ENCODE peak calls at places on chromosomes 5 and 9, in eight cellular contexts. One of them, this sample, is unnamed.

GRCh38 chr9:134204041-134204440 is 39.7 kb upstream of the RNU6ATAC start:
- DNase-seq in tibial artery: no peak
- DNase-seq in neuronal stem cell: no peak
- DNase-seq in thoracic aorta: no peak
- DNase-seq in PC-9: no peak
- DNase-seq in uterus: no peak
- DNase-seq in mesenchymal stem cell: no peak
- DNase-seq in transverse colon: no peak
- DNase-seq in this sample: no peak

GRCh38 chr9:91864372-91864771 is 85.7 kb downstream of the ROR2 start:
- DNase-seq in tibial artery: no peak
- DNase-seq in neuronal stem cell: no peak
- DNase-seq in thoracic aorta: no peak
- DNase-seq in PC-9: no peak
- DNase-seq in uterus: no peak
- DNase-seq in mesenchymal stem cell: no peak
- DNase-seq in transverse colon: no peak
- DNase-seq in this sample: no peak

GRCh38 chr5:174542037-174542436 is 182.3 kb upstream of the MSX2 start:
- DNase-seq in tibial artery: no peak
- DNase-seq in neuronal stem cell: no peak
- DNase-seq in thoracic aorta: no peak
- DNase-seq in PC-9: no peak
- DNase-seq in uterus: no peak
- DNase-seq in mesenchymal stem cell: no peak
- DNase-seq in transverse colon: no peak
- DNase-seq in this sample: no peak

GRCh38 chr9:21974542-21975409 is 19.4 kb downstream of the CDKN2A start:
- DNase-seq in tibial artery: no peak
- DNase-seq in neuronal stem cell: peak; percentile 72
- DNase-seq in thoracic aorta: no peak
- DNase-seq in PC-9: peak; percentile 72
- DNase-seq in uterus: no peak
- DNase-seq in mesenchymal stem cell: peak; percentile 58
- DNase-seq in transverse colon: no peak
- DNase-seq in this sample: no peak

GRCh38 chr5:143176048-143176447 is 227.4 kb downstream of the NR3C1 start:
- DNase-seq in tibial artery: no peak
- DNase-seq in neuronal stem cell: no peak
- DNase-seq in thoracic aorta: no peak
- DNase-seq in PC-9: no peak
- DNase-seq in uterus: no peak
- DNase-seq in mesenchymal stem cell: no peak
- DNase-seq in transverse colon: no peak
- DNase-seq in this sample: no peak

GRCh38 chr9:104905931-104906330 is 22.0 kb downstream of the ABCA1 start:
- DNase-seq in tibial artery: no peak
- DNase-seq in neuronal stem cell: no peak
- DNase-seq in thoracic aorta: no peak
- DNase-seq in PC-9: no peak
- DNase-seq in uterus: no peak
- DNase-seq in mesenchymal stem cell: no peak
- DNase-seq in transverse colon: no peak
- DNase-seq in this sample: no peak

GRCh38 chr9:87546704-87547103 is 49.0 kb downstream of the DAPK1 start:
- DNase-seq in tibial artery: no peak
- DNase-seq in neuronal stem cell: no peak
- DNase-seq in thoracic aorta: no peak
- DNase-seq in PC-9: no peak
- DNase-seq in uterus: no peak
- DNase-seq in mesenchymal stem cell: no peak
- DNase-seq in transverse colon: no peak
- DNase-seq in this sample: no peak

GRCh38 chr5:174309131-174309845 is 263.8 kb downstream of the NSG2 start:
- DNase-seq in tibial artery: no peak
- DNase-seq in neuronal stem cell: no peak
- DNase-seq in thoracic aorta: no peak
- DNase-seq in PC-9: no peak
- DNase-seq in uterus: no peak
- DNase-seq in mesenchymal stem cell: no peak
- DNase-seq in transverse colon: no peak
- DNase-seq in this sample: no peak

GRCh38 chr5:168317521-168318147 is 26.2 kb downstream of the WWC1 start:
- DNase-seq in tibial artery: no peak
- DNase-seq in neuronal stem cell: no peak
- DNase-seq in thoracic aorta: no peak
- DNase-seq in PC-9: peak; percentile 96
- DNase-seq in uterus: no peak
- DNase-seq in mesenchymal stem cell: peak; percentile 91
- DNase-seq in transverse colon: no peak
- DNase-seq in this sample: peak; percentile 48

GRCh38 chr5:66655395-66656324 is 59.5 kb downstream of the MAST4 start:
- DNase-seq in tibial artery: no peak
- DNase-seq in neuronal stem cell: no peak
- DNase-seq in thoracic aorta: no peak
- DNase-seq in PC-9: no peak
- DNase-seq in uterus: no peak
- DNase-seq in mesenchymal stem cell: no peak
- DNase-seq in transverse colon: no peak
- DNase-seq in this sample: no peak

GRCh38 chr9:7756088-7756487 is 43.5 kb downstream of the DMAC1 start:
- DNase-seq in tibial artery: no peak
- DNase-seq in neuronal stem cell: no peak
- DNase-seq in thoracic aorta: no peak
- DNase-seq in PC-9: no peak
- DNase-seq in uterus: no peak
- DNase-seq in mesenchymal stem cell: no peak
- DNase-seq in transverse colon: no peak
- DNase-seq in this sample: no peak

DNA sequence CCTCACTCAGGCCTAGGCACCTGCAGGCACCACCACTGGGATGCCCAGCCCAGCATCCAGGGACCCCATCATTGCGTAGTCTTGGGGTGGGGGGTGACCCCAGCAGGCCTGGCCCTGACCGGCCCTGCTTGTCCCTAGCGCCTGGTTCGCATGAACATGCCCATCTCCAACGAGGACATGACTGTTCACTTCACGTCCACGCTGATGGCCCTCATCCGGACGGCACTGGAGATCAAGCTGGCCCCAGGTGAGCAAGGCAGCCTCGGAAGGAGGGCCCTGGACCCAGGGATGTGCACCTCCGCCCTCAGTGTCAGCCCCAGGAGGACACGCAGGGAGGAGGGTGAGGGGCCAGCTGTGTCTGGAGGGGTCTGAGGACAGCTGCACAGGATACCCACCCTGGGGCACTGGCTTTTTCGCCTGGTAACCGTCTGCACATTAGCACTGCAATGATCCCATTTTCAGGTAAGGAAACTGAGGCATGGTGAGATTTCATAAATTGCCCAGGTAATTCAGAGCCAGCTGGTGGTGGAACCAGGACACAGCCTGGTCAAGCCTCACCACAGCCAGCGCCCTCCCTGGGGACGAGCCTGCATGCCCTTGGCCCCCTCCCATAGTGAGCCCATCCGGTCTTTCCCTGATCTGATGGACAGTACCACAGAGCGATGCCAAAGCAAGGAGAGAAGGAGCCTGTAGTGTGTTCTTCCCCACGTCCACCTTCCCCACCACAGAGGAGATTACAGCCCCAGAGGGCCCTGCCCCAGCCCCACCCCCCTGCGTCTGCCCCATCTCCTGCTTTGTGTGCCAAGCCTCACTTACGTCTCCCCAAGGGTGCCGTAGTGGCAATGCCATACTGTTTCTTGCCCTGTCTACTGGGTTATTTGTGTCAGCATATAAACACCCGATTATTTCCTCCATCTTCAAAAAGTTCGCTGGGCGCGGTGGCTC is 228.3 kb downstream of the CACNA1B start:
- DNase-seq in tibial artery: no peak
- DNase-seq in neuronal stem cell: no peak
- DNase-seq in thoracic aorta: no peak
- DNase-seq in PC-9: no peak
- DNase-seq in uterus: no peak
- DNase-seq in mesenchymal stem cell: no peak
- DNase-seq in transverse colon: no peak
- DNase-seq in this sample: peak; percentile 21
- H3K27me3 ChIP-seq in tibial artery: peaks cover 27% of the 10 kb centered on the region
- H3K27me3 ChIP-seq in neuronal stem cell: no peaks in the 10 kb centered on the region
- H3K27me3 ChIP-seq in thoracic aorta: no peaks in the 10 kb centered on the region
- H3K27me3 ChIP-seq in PC-9: peaks cover 88% of the 10 kb centered on the region
- H3K27me3 ChIP-seq in uterus: no peaks in the 10 kb centered on the region
- H3K27me3 ChIP-seq in mesenchymal stem cell: no peaks in the 10 kb centered on the region
- H3K27me3 ChIP-seq in transverse colon: no peaks in the 10 kb centered on the region
- H3K27me3 ChIP-seq in this sample: no peaks in the 10 kb centered on the region

DNA sequence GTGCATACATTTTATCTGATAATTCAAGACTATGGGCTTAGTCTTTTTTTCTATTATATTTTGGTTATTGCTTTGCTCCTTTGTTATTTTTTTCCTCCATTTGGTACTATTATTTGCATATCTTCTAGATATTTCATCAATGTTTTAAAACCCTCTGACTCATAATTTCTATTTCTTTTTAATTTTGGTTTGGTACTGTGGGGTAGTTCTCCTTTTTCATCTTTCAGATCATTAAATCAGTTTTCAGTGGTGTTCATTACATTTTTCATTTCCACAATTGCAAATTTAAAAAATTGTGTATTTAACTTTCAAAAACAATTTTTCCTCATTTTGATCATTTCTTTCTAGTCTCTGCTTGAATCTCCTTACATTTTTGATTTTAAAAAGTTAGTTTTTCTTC is 7.5 kb upstream of the FRMPD1 start:
- DNase-seq in tibial artery: no peak
- DNase-seq in neuronal stem cell: no peak
- DNase-seq in thoracic aorta: no peak
- DNase-seq in PC-9: no peak
- DNase-seq in uterus: no peak
- DNase-seq in mesenchymal stem cell: no peak
- DNase-seq in transverse colon: no peak
- DNase-seq in this sample: no peak
- H3K27me3 ChIP-seq in tibial artery: peaks cover 15% of the 10 kb centered on the region
- H3K27me3 ChIP-seq in neuronal stem cell: no peaks in the 10 kb centered on the region
- H3K27me3 ChIP-seq in thoracic aorta: no peaks in the 10 kb centered on the region
- H3K27me3 ChIP-seq in PC-9: peaks cover 40% of the 10 kb centered on the region
- H3K27me3 ChIP-seq in uterus: no peaks in the 10 kb centered on the region
- H3K27me3 ChIP-seq in mesenchymal stem cell: peaks cover 23% of the 10 kb centered on the region
- H3K27me3 ChIP-seq in transverse colon: peaks cover 38% of the 10 kb centered on the region
- H3K27me3 ChIP-seq in this sample: peaks cover 6% of the 10 kb centered on the region

GRCh38 chr9:126615791-126616447 is 2.2 kb downstream of the LMX1B start:
- DNase-seq in tibial artery: no peak
- DNase-seq in neuronal stem cell: no peak
- DNase-seq in thoracic aorta: no peak
- DNase-seq in PC-9: no peak
- DNase-seq in uterus: no peak
- DNase-seq in mesenchymal stem cell: no peak
- DNase-seq in transverse colon: no peak
- DNase-seq in this sample: no peak
- H3K27me3 ChIP-seq in tibial artery: peaks cover 95% of the 10 kb centered on the region
- H3K27me3 ChIP-seq in neuronal stem cell: peaks cover 75% of the 10 kb centered on the region
- H3K27me3 ChIP-seq in thoracic aorta: peaks cover 12% of the 10 kb centered on the region
- H3K27me3 ChIP-seq in PC-9: peaks cover 39% of the 10 kb centered on the region
- H3K27me3 ChIP-seq in uterus: peaks cover 50% of the 10 kb centered on the region
- H3K27me3 ChIP-seq in mesenchymal stem cell: peaks cover 88% of the 10 kb centered on the region
- H3K27me3 ChIP-seq in transverse colon: peaks cover 94% of the 10 kb centered on the region
- H3K27me3 ChIP-seq in this sample: peaks cover 23% of the 10 kb centered on the region

DNA sequence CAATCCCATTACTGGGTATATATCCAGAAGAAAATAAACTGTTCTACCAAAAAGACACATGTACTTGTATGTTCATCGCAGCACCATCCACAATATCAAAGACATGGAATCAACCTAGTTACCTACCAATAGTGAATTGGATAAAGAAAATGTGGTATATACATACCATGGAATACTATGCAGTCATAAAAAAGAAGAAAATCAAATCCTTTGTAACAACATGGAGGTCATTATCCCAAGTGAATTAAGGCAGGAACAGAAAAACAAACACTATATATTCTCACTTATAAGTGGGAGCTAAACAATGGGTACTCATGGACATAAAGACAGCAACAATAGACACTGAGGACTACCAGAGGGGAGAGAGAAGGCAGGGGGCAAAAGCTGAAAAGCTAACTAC is 67.7 kb downstream of the NR2F1-AS1 start:
- DNase-seq in tibial artery: no peak
- DNase-seq in neuronal stem cell: no peak
- DNase-seq in thoracic aorta: no peak
- DNase-seq in PC-9: no peak
- DNase-seq in uterus: no peak
- DNase-seq in mesenchymal stem cell: no peak
- DNase-seq in transverse colon: no peak
- DNase-seq in this sample: no peak
- H3K27me3 ChIP-seq in tibial artery: no peaks in the 10 kb centered on the region
- H3K27me3 ChIP-seq in neuronal stem cell: no peaks in the 10 kb centered on the region
- H3K27me3 ChIP-seq in thoracic aorta: no peaks in the 10 kb centered on the region
- H3K27me3 ChIP-seq in PC-9: no peaks in the 10 kb centered on the region
- H3K27me3 ChIP-seq in uterus: no peaks in the 10 kb centered on the region
- H3K27me3 ChIP-seq in mesenchymal stem cell: no peaks in the 10 kb centered on the region
- H3K27me3 ChIP-seq in transverse colon: no peaks in the 10 kb centered on the region
- H3K27me3 ChIP-seq in this sample: no peaks in the 10 kb centered on the region

DNA sequence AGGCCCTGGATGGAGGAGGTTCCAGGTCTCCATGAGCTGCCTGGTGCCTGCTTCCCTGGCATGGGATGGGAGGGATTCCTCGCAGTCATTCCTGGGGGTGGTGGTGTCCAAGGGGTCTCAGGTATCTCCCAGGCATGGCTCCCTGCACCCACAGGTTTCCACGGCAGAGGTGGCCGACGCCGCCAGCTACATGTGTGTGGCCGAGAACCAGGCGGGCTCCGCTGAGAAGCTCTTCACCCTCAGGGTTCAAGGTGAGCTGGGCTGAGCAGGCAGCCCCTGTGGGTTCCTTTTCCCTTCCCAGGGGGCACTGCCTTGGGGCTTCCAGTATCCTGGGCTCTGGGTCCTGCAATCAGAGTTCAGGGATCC is 61.4 kb upstream of the ASS1 start:
- DNase-seq in tibial artery: no peak
- DNase-seq in neuronal stem cell: no peak
- DNase-seq in thoracic aorta: no peak
- DNase-seq in PC-9: no peak
- DNase-seq in uterus: no peak
- DNase-seq in mesenchymal stem cell: no peak
- DNase-seq in transverse colon: no peak
- DNase-seq in this sample: no peak
- H3K27me3 ChIP-seq in tibial artery: peaks cover 34% of the 10 kb centered on the region
- H3K27me3 ChIP-seq in neuronal stem cell: no peaks in the 10 kb centered on the region
- H3K27me3 ChIP-seq in thoracic aorta: no peaks in the 10 kb centered on the region
- H3K27me3 ChIP-seq in PC-9: no peaks in the 10 kb centered on the region
- H3K27me3 ChIP-seq in uterus: no peaks in the 10 kb centered on the region
- H3K27me3 ChIP-seq in mesenchymal stem cell: peaks cover 74% of the 10 kb centered on the region
- H3K27me3 ChIP-seq in transverse colon: no peaks in the 10 kb centered on the region
- H3K27me3 ChIP-seq in this sample: no peaks in the 10 kb centered on the region

GRCh38 chr9:131046093-131046380 is 37.1 kb downstream of the LAMC3 start:
- DNase-seq in tibial artery: no peak
- DNase-seq in neuronal stem cell: no peak
- DNase-seq in thoracic aorta: no peak
- DNase-seq in PC-9: peak; percentile 47
- DNase-seq in uterus: no peak
- DNase-seq in mesenchymal stem cell: peak; percentile 24
- DNase-seq in transverse colon: no peak
- DNase-seq in this sample: no peak
- H3K27me3 ChIP-seq in tibial artery: no peaks in the 10 kb centered on the region
- H3K27me3 ChIP-seq in neuronal stem cell: no peaks in the 10 kb centered on the region
- H3K27me3 ChIP-seq in thoracic aorta: no peaks in the 10 kb centered on the region
- H3K27me3 ChIP-seq in PC-9: peaks cover 13% of the 10 kb centered on the region
- H3K27me3 ChIP-seq in uterus: no peaks in the 10 kb centered on the region
- H3K27me3 ChIP-seq in mesenchymal stem cell: peaks cover 15% of the 10 kb centered on the region
- H3K27me3 ChIP-seq in transverse colon: peaks cover 12% of the 10 kb centered on the region
- H3K27me3 ChIP-seq in this sample: no peaks in the 10 kb centered on the region

This sample was measured in lung.